ENCODE peak calls at places on chromosomes 6 and 20, in ten cellular contexts. E is fibroblast of mammary gland; P is CD8-positive, alpha-beta T cell; W is GM06990; N is GM13976; A is psoas muscle; M is B cell; Y is lung; H is breast epithelium; S is CD4-positive, alpha-beta T cell. X is an unnamed sample.

GRCh38 chr6:70725817-70726413 is 58.2 kb downstream of the SMAP1 start:
- DNase-seq in E (peak; percentile 28), P (no peak), W (no peak), N (no peak), A (no peak), M (no peak), Y (no peak), H (no peak), S (no peak), X (no peak)

GRCh38 chr20:17536944-17537444 is 5.8 kb upstream of the BFSP1 start:
- DNase-seq in E (peak; percentile 75), P (peak; percentile 67), W (peak; percentile 44), N (peak; percentile 70), A (peak; percentile 63), M (peak; percentile 72), Y (peak; percentile 78), H (peak; percentile 65), S (peak; percentile 40), X (peak; percentile 71)

GRCh38 chr20:38728911-38729642 is 4.8 kb downstream of the SLC32A1 start:
- DNase-seq in E (no peak), P (no peak), W (peak; percentile 30), N (peak; percentile 36), A (no peak), M (no peak), Y (no peak), H (no peak), S (no peak), X (peak; percentile 34)

GRCh38 chr20:58847483-58847882 is 3.2 kb downstream of the GNAS-AS1 start:
- DNase-seq in E (no peak), P (no peak), W (no peak), N (no peak), A (no peak), M (no peak), Y (no peak), H (no peak), S (no peak), X (no peak)

GRCh38 chr6:165092881-165093595 is 216.4 kb downstream of the C6orf118 start:
- DNase-seq in E (no peak), P (no peak), W (no peak), N (no peak), A (no peak), M (no peak), Y (no peak), H (no peak), S (no peak), X (no peak)

GRCh38 chr6:139230421-139230840 is 61.4 kb downstream of the TXLNB start:
- DNase-seq in E (peak; percentile 55), P (no peak), W (no peak), N (no peak), A (no peak), M (no peak), Y (no peak), H (no peak), S (no peak), X (no peak)

GRCh38 chr20:56158489-56158888 is 90.0 kb upstream of the MC3R start:
- DNase-seq in E (no peak), P (no peak), W (no peak), N (no peak), A (no peak), M (no peak), Y (no peak), H (no peak), S (no peak), X (no peak)

GRCh38 chr20:13492001-13492480 is 146.7 kb downstream of the TASP1 start:
- DNase-seq in E (peak; percentile 87), P (no peak), W (no peak), N (no peak), A (no peak), M (no peak), Y (peak; percentile 29), H (no peak), S (no peak), X (peak; percentile 19)

GRCh38 chr6:97437087-97437486 is 154.1 kb upstream of the MMS22L start:
- DNase-seq in E (peak; percentile 26), P (no peak), W (no peak), N (peak; percentile 16), A (no peak), M (no peak), Y (no peak), H (no peak), S (no peak), X (no peak)

GRCh38 chr20:25218109-25218486 is 22.6 kb downstream of the ENTPD6 start:
- DNase-seq in E (no peak), P (no peak), W (no peak), N (no peak), A (no peak), M (no peak), Y (no peak), H (no peak), S (no peak), X (no peak)

GRCh38 chr6:160027931-160028330 is 59.0 kb downstream of the IGF2R start:
- DNase-seq in E (no peak), P (no peak), W (no peak), N (no peak), A (no peak), M (no peak), Y (peak; percentile 22), H (no peak), S (no peak), X (no peak)

DNA sequence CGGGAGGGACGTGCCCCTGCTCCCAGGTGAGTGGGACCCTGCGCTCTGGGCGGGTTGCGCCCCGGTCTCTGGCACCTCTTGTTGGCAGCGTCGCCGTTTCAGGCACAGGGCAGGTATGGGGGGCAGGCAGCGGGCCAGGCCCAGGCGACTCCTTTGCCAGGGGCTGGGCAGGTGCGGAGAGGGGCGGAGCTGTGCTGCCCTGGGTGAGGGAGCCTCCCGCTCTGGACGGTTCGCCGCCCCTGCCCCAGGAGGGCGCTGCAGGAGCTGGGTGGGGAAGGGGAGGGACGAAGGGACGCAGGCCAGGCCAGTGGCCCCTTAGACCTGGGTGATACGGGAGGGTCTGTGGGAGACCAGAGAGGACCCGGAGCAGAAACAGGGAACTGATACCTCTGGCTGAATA is 663.9 kb upstream of the DEFB115 start:
- DNase-seq in E (no peak), P (no peak), W (no peak), N (no peak), A (no peak), M (no peak), Y (no peak), H (no peak), S (no peak), X (no peak)
- TF ChIP-seq CTCF in E (no peak), P (no peak), W (no peak), N (no peak), A (no peak), M (no peak), Y (no peak), H (no peak), S (no peak), X (no peak)

GRCh38 chr6:4055420-4056041 is 23.4 kb downstream of the FAM217A start:
- DNase-seq in E (peak; percentile 89), P (no peak), W (no peak), N (no peak), A (no peak), M (no peak), Y (no peak), H (no peak), S (no peak), X (no peak)

GRCh38 chr6:4057036-4057435 is 21.9 kb downstream of the FAM217A start:
- DNase-seq in E (no peak), P (no peak), W (no peak), N (no peak), A (no peak), M (no peak), Y (no peak), H (no peak), S (no peak), X (no peak)

DNA sequence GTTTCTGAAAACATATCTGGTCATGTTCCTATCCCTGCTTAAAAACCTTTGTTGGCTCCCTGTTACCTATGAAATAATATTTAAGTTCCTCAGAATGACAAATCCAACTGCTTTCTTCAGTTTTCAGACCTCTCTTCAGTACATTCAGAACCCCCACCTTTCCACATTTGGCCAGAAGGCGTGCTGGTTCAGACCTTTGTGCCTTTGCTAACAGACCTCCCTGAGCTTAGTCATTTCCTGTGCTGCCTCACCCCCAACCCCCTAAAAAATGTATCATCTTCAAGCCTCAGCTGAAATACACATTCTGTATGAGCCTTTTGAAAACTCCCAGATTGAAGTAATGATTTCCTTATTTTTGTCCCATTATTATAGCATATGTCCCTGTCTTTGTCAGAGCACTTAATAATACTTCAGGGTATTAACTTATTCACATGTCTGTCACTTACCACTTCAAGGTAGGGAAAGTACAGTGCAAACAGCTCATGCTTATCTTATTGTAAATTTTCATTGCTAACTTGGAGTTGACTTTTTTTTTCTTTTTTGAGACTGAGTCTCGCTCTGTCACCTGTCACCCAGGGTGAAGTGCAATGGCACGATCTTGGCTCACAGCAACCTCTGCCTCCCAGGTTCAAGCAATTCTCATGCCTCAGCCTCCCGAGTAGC is 19.7 kb downstream of the FAM217A start:
- DNase-seq in E (peak; percentile 90), P (peak; percentile 63), W (no peak), N (no peak), A (no peak), M (no peak), Y (no peak), H (no peak), S (peak; percentile 21), X (no peak)
- TF ChIP-seq CTCF in E (peak; percentile 47), P (peak; percentile 19), W (no peak), N (no peak), A (no peak), M (no peak), Y (no peak), H (no peak), S (no peak), X (no peak)

DNA sequence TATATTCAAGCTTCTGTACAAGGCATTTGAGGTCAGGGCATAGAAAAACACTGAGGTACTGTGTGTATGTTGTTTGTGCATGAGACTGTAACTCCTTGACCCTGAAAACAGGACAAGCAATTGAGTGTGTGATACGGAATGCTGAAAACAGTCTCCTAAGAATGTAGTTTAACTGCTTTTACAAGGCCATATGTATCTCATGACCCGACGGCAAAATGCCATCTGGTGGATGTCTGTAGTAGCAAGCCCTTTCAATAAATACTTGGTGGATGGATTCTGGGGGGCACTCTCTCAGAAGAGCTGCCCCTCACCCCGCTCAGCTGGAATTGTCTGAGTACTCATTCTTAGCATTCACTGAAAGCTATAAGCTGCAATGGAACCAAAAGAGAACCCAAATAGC is 69.3 kb upstream of the EYS start:
- DNase-seq in E (no peak), P (no peak), W (no peak), N (no peak), A (no peak), M (no peak), Y (no peak), H (no peak), S (no peak), X (no peak)
- TF ChIP-seq CTCF in E (no peak), P (no peak), W (no peak), N (no peak), A (no peak), M (no peak), Y (no peak), H (no peak), S (no peak), X (no peak)

DNA sequence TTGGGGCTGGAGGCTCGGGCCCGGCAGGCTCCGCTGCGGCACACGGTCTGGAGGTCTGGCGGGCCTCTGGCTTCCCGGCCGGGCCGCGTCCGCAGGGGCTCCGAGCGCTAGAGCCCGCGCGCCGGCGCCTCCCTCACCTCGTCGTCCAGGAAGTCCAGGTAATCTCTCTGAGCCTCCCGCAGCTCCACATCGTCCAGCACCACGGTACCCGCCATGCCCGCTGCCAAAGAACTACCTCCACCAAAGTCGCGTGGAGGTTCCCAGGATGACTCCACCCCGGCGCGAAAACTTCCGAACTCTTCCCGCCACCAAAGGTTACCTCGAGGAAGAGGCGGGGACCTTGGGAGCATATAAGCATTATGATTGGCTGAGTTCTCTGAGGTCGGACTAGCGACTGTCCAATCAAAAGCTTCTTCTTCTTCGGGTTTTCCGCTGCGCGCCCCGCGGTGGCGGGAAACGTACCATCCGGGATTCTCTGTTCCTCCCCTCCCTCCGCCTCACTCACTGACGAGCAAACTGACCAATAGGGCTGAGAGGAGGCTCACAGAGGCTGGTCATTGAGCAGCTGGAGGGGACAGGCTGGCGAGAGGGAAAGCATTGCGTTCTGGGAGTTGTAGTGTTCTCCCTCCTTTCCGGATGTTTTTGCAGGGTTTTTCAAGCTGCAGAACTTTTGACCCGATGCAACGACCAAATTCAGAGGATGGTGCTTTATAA is at the start of gene MCM3:
- DNase-seq in E (peak; percentile 99), P (peak; percentile 94), W (peak; percentile 99), N (peak; percentile 95), A (peak; percentile 97), M (peak; percentile 97), Y (peak; percentile 98), H (peak; percentile 96), S (peak; percentile 93), X (peak; percentile 92)
- TF ChIP-seq CTCF in E (no peak), P (no peak), W (no peak), N (no peak), A (no peak), M (peak; percentile 5), Y (no peak), H (no peak), S (no peak), X (no peak)